ENCODE peak calls at places on chromosomes 1 and 21, in ten cellular contexts. One of them, this sample, is unnamed.

GRCh38 chr1:44810101-44810761 is 1.9 kb downstream of the BTBD19 start:
- DNase-seq in left colon: peak
- DNase-seq in dermis blood vessel endothelial cell: peak
- DNase-seq in GM23248: no peak
- DNase-seq in GM04504: no peak
- DNase-seq in epithelial cell of esophagus: no peak
- DNase-seq in nucleus accumbens: no peak
- DNase-seq in activated CD4-positive, alpha-beta T cell treated with anti-CD3 and anti-CD28 coated beads for 36 hours: peak
- DNase-seq in psoas muscle: peak
- DNase-seq in amygdala: no peak
- DNase-seq in this sample: peak

GRCh38 chr1:85240174-85240601 is 19.3 kb downstream of the C1orf52 start:
- DNase-seq in nucleus accumbens: no peak
- DNase-seq in activated CD4-positive, alpha-beta T cell treated with anti-CD3 and anti-CD28 coated beads for 36 hours: peak
- DNase-seq in dermis blood vessel endothelial cell: no peak
- DNase-seq in GM04504: no peak
- DNase-seq in GM23248: peak
- DNase-seq in epithelial cell of esophagus: peak
- DNase-seq in psoas muscle: no peak
- DNase-seq in left colon: no peak
- DNase-seq in amygdala: no peak
- DNase-seq in this sample: peak

GRCh38 chr1:109790735-109791494 is 27.2 kb upstream of the EPS8L3 start:
- DNase-seq in epithelial cell of esophagus: no peak
- DNase-seq in GM04504: no peak
- DNase-seq in nucleus accumbens: no peak
- DNase-seq in GM23248: peak
- DNase-seq in dermis blood vessel endothelial cell: peak
- DNase-seq in amygdala: no peak
- DNase-seq in psoas muscle: peak
- DNase-seq in activated CD4-positive, alpha-beta T cell treated with anti-CD3 and anti-CD28 coated beads for 36 hours: peak
- DNase-seq in left colon: peak
- DNase-seq in this sample: no peak

GRCh38 chr1:77468556-77468955 is 186.7 kb downstream of the AK5 start:
- DNase-seq in left colon: no peak
- DNase-seq in nucleus accumbens: no peak
- DNase-seq in activated CD4-positive, alpha-beta T cell treated with anti-CD3 and anti-CD28 coated beads for 36 hours: no peak
- DNase-seq in GM04504: no peak
- DNase-seq in GM23248: peak
- DNase-seq in amygdala: no peak
- DNase-seq in epithelial cell of esophagus: no peak
- DNase-seq in psoas muscle: no peak
- DNase-seq in dermis blood vessel endothelial cell: no peak
- DNase-seq in this sample: no peak

GRCh38 chr1:240284656-240285427 is 193.2 kb downstream of the FMN2 start:
- DNase-seq in activated CD4-positive, alpha-beta T cell treated with anti-CD3 and anti-CD28 coated beads for 36 hours: no peak
- DNase-seq in nucleus accumbens: no peak
- DNase-seq in GM04504: no peak
- DNase-seq in dermis blood vessel endothelial cell: no peak
- DNase-seq in psoas muscle: no peak
- DNase-seq in GM23248: peak
- DNase-seq in epithelial cell of esophagus: peak
- DNase-seq in amygdala: no peak
- DNase-seq in left colon: no peak
- DNase-seq in this sample: no peak

GRCh38 chr1:230851291-230851691 is 17.0 kb downstream of the C1orf198 start:
- DNase-seq in GM23248: peak
- DNase-seq in amygdala: no peak
- DNase-seq in GM04504: no peak
- DNase-seq in epithelial cell of esophagus: no peak
- DNase-seq in psoas muscle: no peak
- DNase-seq in left colon: no peak
- DNase-seq in activated CD4-positive, alpha-beta T cell treated with anti-CD3 and anti-CD28 coated beads for 36 hours: no peak
- DNase-seq in dermis blood vessel endothelial cell: no peak
- DNase-seq in nucleus accumbens: no peak
- DNase-seq in this sample: no peak

GRCh38 chr1:228039504-228039903 is 32.7 kb downstream of the WNT3A start:
- DNase-seq in nucleus accumbens: no peak
- DNase-seq in epithelial cell of esophagus: no peak
- DNase-seq in left colon: no peak
- DNase-seq in GM23248: no peak
- DNase-seq in amygdala: no peak
- DNase-seq in GM04504: no peak
- DNase-seq in psoas muscle: no peak
- DNase-seq in dermis blood vessel endothelial cell: no peak
- DNase-seq in activated CD4-positive, alpha-beta T cell treated with anti-CD3 and anti-CD28 coated beads for 36 hours: no peak
- DNase-seq in this sample: no peak

GRCh38 chr1:198904356-198904755 is 265.5 kb downstream of the PTPRC start:
- DNase-seq in activated CD4-positive, alpha-beta T cell treated with anti-CD3 and anti-CD28 coated beads for 36 hours: no peak
- DNase-seq in GM23248: peak
- DNase-seq in psoas muscle: no peak
- DNase-seq in amygdala: no peak
- DNase-seq in GM04504: no peak
- DNase-seq in epithelial cell of esophagus: peak
- DNase-seq in left colon: no peak
- DNase-seq in nucleus accumbens: no peak
- DNase-seq in dermis blood vessel endothelial cell: peak
- DNase-seq in this sample: no peak

GRCh38 chr21:14956826-14957225 is 108.0 kb downstream of the NRIP1 start:
- DNase-seq in GM23248: peak
- DNase-seq in dermis blood vessel endothelial cell: peak
- DNase-seq in left colon: no peak
- DNase-seq in activated CD4-positive, alpha-beta T cell treated with anti-CD3 and anti-CD28 coated beads for 36 hours: no peak
- DNase-seq in nucleus accumbens: no peak
- DNase-seq in amygdala: no peak
- DNase-seq in GM04504: peak
- DNase-seq in psoas muscle: no peak
- DNase-seq in epithelial cell of esophagus: peak
- DNase-seq in this sample: no peak